ENCODE peak calls at places on chromosomes 2 and 18, in ten cellular contexts. R is suprapubic skin, Y is tibial nerve, C is endothelial cell, Z is BJ, E is epithelial cell of esophagus, I is A549, D is AG04449, J is cardiac muscle cell, G is brain microvascular endothelial cell. H is an unnamed sample.

GRCh38 chr2:210660-211059 is 53.2 kb downstream of the SH3YL1 start:
- DNase-seq in R (no peak), Y (no peak), C (no peak), Z (no peak), E (peak), I (no peak), D (no peak), J (no peak), G (no peak), H (no peak)

GRCh38 chr2:24540011-24540477 is 49.0 kb downstream of the NCOA1 start:
- DNase-seq in R (no peak), Y (no peak), C (no peak), Z (peak), E (no peak), I (no peak), D (no peak), J (no peak), G (no peak), H (no peak)

GRCh38 chr2:69272803-69273471 is 114.1 kb downstream of the GFPT1 start:
- DNase-seq in R (no peak), Y (no peak), C (no peak), Z (no peak), E (no peak), I (no peak), D (no peak), J (peak), G (no peak), H (no peak)

GRCh38 chr18:10230072-10230471 is 224.4 kb upstream of the APCDD1 start:
- DNase-seq in R (no peak), Y (no peak), C (no peak), Z (peak), E (peak), I (peak), D (peak), J (peak), G (peak), H (no peak)

GRCh38 chr18:55268629-55269275 is 309.5 kb upstream of the CCDC68 start:
- DNase-seq in R (no peak), Y (no peak), C (no peak), Z (no peak), E (no peak), I (no peak), D (no peak), J (no peak), G (no peak), H (no peak)

GRCh38 chr18:12742453-12742852 is 39.6 kb downstream of the PSMG2 start:
- DNase-seq in R (no peak), Y (no peak), C (no peak), Z (no peak), E (peak), I (peak), D (peak), J (peak), G (peak), H (no peak)

GRCh38 chr2:168448980-168449379 is 7.1 kb upstream of the CERS6 start:
- DNase-seq in R (no peak), Y (no peak), C (no peak), Z (no peak), E (no peak), I (no peak), D (no peak), J (no peak), G (no peak), H (no peak)

GRCh38 chr2:60674524-60675165 is 81.4 kb upstream of the PAPOLG start:
- DNase-seq in R (peak), Y (peak), C (peak), Z (peak), E (peak), I (peak), D (peak), J (peak), G (peak), H (peak)

GRCh38 chr2:52881606-52882005 is 886.0 kb upstream of the CHAC2 start:
- DNase-seq in R (no peak), Y (no peak), C (no peak), Z (no peak), E (peak), I (peak), D (no peak), J (no peak), G (peak), H (no peak)

GRCh38 chr18:22900558-22901183 is 32.5 kb upstream of the RBBP8 start:
- DNase-seq in R (no peak), Y (no peak), C (no peak), Z (no peak), E (no peak), I (no peak), D (no peak), J (peak), G (no peak), H (no peak)

GRCh38 chr2:96201338-96201737 is 7.3 kb downstream of the STARD7 start:
- DNase-seq in R (no peak), Y (no peak), C (no peak), Z (no peak), E (no peak), I (no peak), D (no peak), J (no peak), G (no peak), H (no peak)

GRCh38 chr2:239139101-239139500 is 261.7 kb downstream of the HDAC4 start:
- DNase-seq in R (no peak), Y (no peak), C (no peak), Z (no peak), E (no peak), I (no peak), D (no peak), J (no peak), G (no peak), H (no peak)

GRCh38 chr18:73824684-73825083 is 322.9 kb downstream of the FBXO15 start:
- DNase-seq in R (no peak), Y (no peak), C (no peak), Z (no peak), E (no peak), I (no peak), D (peak), J (no peak), G (no peak), H (no peak)

GRCh38 chr2:231911381-231911780 is 14.8 kb downstream of the NPPC start:
- DNase-seq in R (no peak), Y (no peak), C (no peak), Z (no peak), E (no peak), I (no peak), D (no peak), J (no peak), G (no peak), H (no peak)

GRCh38 chr2:28898048-28898447 is 3.6 kb downstream of the WDR43 start:
- DNase-seq in R (no peak), Y (no peak), C (no peak), Z (no peak), E (no peak), I (no peak), D (no peak), J (no peak), G (no peak), H (no peak)

GRCh38 chr18:59040770-59041148 is 98.9 kb upstream of the SEC11C start:
- DNase-seq in R (no peak), Y (no peak), C (no peak), Z (no peak), E (peak), I (no peak), D (no peak), J (no peak), G (no peak), H (no peak)

GRCh38 chr2:143083636-143084035 is 45.6 kb upstream of the ARHGAP15 start:
- DNase-seq in R (no peak), Y (no peak), C (no peak), Z (peak), E (peak), I (no peak), D (peak), J (peak), G (peak), H (no peak)

GRCh38 chr18:76450452-76450851 is 44.6 kb downstream of the ZNF516 start:
- DNase-seq in R (peak), Y (no peak), C (no peak), Z (no peak), E (no peak), I (no peak), D (no peak), J (peak), G (no peak), H (no peak)

GRCh38 chr2:45287040-45287439 is 277.8 kb upstream of the SIX2 start:
- DNase-seq in R (no peak), Y (no peak), C (no peak), Z (no peak), E (no peak), I (no peak), D (no peak), J (peak), G (no peak), H (no peak)

GRCh38 chr2:172672999-172673726 is 62.5 kb upstream of the RAPGEF4 start:
- DNase-seq in R (no peak), Y (no peak), C (no peak), Z (no peak), E (peak), I (peak), D (no peak), J (no peak), G (peak), H (no peak)

GRCh38 chr18:55833543-55833942 is 245.6 kb upstream of the TCF4 start:
- DNase-seq in R (no peak), Y (no peak), C (no peak), Z (peak), E (peak), I (peak), D (peak), J (peak), G (peak), H (no peak)

GRCh38 chr2:214716811-214717560 is 92.5 kb downstream of the BARD1 start:
- DNase-seq in R (no peak), Y (no peak), C (no peak), Z (no peak), E (no peak), I (no peak), D (no peak), J (no peak), G (no peak), H (no peak)

GRCh38 chr2:151289972-151290335 is 486 bp upstream of the NMI start:
- DNase-seq in R (no peak), Y (peak), C (no peak), Z (peak), E (peak), I (peak), D (no peak), J (peak), G (no peak), H (no peak)

GRCh38 chr2:117825437-117825836 is 10.9 kb downstream of the DDX18 start:
- DNase-seq in R (no peak), Y (no peak), C (no peak), Z (no peak), E (no peak), I (peak), D (no peak), J (no peak), G (no peak), H (no peak)

GRCh38 chr2:73035899-73036778 is 35.4 kb downstream of the SFXN5 start:
- DNase-seq in R (no peak), Y (no peak), C (no peak), Z (no peak), E (no peak), I (peak), D (no peak), J (no peak), G (no peak), H (no peak)
- TF ChIP-seq CTCF in R (no peak), Y (no peak), C (peak), Z (peak), E (no peak), I (no peak), D (no peak), J (no peak), G (peak), H (no peak)

GRCh38 chr2:144237845-144238637 is 281.9 kb downstream of the ZEB2 start:
- DNase-seq in R (no peak), Y (peak), C (no peak), Z (no peak), E (no peak), I (no peak), D (no peak), J (peak), G (no peak), H (no peak)
- TF ChIP-seq CTCF in R (no peak), Y (no peak), C (no peak), Z (no peak), E (no peak), I (no peak), D (no peak), J (no peak), G (no peak), H (no peak)

GRCh38 chr2:85541262-85541661 is 2.3 kb downstream of the MAT2A start:
- DNase-seq in R (no peak), Y (no peak), C (no peak), Z (no peak), E (no peak), I (no peak), D (no peak), J (no peak), G (no peak), H (no peak)
- TF ChIP-seq CTCF in R (no peak), Y (no peak), C (no peak), Z (no peak), E (no peak), I (no peak), D (no peak), J (no peak), G (no peak), H (no peak)

GRCh38 chr18:80231151-80231550 is 16.2 kb downstream of the PARD6G start:
- DNase-seq in R (no peak), Y (no peak), C (no peak), Z (no peak), E (no peak), I (no peak), D (no peak), J (no peak), G (no peak), H (no peak)
- TF ChIP-seq CTCF in R (no peak), Y (no peak), C (no peak), Z (no peak), E (no peak), I (no peak), D (no peak), J (no peak), G (no peak), H (no peak)

GRCh38 chr2:216012133-216012829 is 1.1 kb downstream of the MREG start:
- DNase-seq in R (no peak), Y (no peak), C (no peak), Z (no peak), E (peak), I (peak), D (no peak), J (no peak), G (no peak), H (no peak)
- TF ChIP-seq CTCF in R (no peak), Y (no peak), C (no peak), Z (no peak), E (peak), I (no peak), D (no peak), J (peak), G (peak), H (no peak)

DNA sequence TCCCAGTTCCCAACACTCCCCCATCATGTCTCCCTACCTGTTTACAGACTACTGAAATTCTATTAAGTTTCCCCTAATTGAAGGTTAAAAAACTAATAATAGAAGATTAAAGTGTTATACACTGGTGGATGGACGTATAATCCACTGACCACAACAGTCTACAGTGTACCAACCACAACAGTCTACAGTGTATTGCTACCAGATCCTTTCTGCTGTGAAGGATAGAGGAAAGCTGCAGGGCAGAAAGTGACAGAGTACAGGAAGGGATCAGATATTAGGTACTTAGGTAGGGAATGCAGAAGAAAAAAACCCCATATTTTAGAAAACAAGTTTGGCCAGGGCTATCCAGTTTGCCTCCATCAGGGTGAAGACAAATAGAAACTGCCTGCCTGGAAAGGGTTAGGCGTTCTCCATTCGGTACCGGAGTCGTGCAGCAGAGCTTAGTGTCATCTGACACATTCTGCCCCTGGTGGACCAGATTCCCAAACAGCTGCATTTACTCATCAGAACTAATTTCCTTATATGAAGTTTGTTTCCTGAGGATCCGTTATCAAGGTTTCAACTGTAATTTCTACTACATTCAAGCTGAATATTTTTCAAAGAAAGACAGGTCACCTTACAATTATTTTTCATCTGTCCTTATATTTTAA is 49.9 kb downstream of the KLF7 start:
- DNase-seq in R (no peak), Y (no peak), C (no peak), Z (no peak), E (peak), I (no peak), D (no peak), J (peak), G (no peak), H (no peak)
- TF ChIP-seq CTCF in R (peak), Y (peak), C (no peak), Z (peak), E (peak), I (no peak), D (no peak), J (peak), G (peak), H (no peak)

GRCh38 chr2:36416370-36417165 is 61.0 kb downstream of the CRIM1 start:
- DNase-seq in R (no peak), Y (no peak), C (no peak), Z (no peak), E (no peak), I (no peak), D (no peak), J (no peak), G (no peak), H (no peak)
- TF ChIP-seq CTCF in R (no peak), Y (no peak), C (no peak), Z (no peak), E (no peak), I (no peak), D (no peak), J (no peak), G (no peak), H (no peak)

DNA sequence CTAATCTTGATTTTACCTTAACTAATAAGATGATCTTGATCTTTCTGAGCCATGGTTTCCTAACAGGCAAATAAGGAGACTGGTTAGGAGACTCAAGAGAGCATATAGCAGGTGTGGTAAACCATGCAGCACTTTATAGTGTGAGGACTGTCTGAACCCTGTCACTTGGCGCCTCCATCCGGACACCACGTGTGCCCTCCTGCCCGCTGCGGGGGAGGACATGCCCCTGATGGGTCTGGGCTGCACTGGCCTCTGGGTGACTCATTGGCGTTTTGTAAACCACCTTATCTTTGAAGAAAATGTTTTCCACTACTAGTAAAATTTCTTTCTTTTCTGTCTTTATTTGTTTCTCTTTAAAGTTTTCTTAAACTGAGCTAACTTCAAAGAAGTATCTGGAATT is 131.1 kb downstream of the FMNL2 start:
- DNase-seq in R (no peak), Y (no peak), C (no peak), Z (no peak), E (peak), I (peak), D (no peak), J (peak), G (no peak), H (no peak)
- TF ChIP-seq CTCF in R (no peak), Y (no peak), C (no peak), Z (no peak), E (no peak), I (peak), D (no peak), J (no peak), G (no peak), H (no peak)

DNA sequence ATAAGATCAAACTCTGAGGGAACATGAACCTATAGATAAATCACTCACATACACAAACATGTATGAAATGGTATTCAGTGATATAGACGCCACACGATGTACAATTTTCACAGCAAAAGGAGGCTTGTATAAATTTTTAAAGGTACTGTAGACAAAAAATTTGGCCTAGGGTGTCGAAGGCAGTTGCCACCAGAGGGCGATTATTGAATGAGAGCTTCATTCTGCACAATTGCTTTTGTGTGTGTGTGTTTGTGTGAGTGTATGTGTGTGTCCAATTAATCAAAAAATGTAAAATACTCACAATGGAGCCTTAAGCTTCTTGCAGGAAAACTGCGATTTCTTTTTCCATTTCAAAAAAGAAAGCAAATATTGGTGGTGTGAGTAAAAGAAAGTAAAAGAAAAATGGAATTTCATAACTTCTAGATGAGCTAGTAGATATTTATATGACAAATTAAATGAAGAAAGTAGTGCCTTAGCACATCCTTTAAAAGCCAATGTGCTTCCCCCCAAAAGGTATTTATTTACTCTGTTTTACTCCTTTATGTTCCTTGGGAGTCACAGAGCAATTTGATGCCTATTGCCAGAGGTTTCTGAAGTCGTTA is 800.1 kb downstream of the SATB2 start:
- DNase-seq in R (no peak), Y (no peak), C (peak), Z (no peak), E (peak), I (peak), D (no peak), J (peak), G (peak), H (peak)
- TF ChIP-seq CTCF in R (no peak), Y (no peak), C (peak), Z (peak), E (peak), I (peak), D (peak), J (peak), G (peak), H (peak)

DNA sequence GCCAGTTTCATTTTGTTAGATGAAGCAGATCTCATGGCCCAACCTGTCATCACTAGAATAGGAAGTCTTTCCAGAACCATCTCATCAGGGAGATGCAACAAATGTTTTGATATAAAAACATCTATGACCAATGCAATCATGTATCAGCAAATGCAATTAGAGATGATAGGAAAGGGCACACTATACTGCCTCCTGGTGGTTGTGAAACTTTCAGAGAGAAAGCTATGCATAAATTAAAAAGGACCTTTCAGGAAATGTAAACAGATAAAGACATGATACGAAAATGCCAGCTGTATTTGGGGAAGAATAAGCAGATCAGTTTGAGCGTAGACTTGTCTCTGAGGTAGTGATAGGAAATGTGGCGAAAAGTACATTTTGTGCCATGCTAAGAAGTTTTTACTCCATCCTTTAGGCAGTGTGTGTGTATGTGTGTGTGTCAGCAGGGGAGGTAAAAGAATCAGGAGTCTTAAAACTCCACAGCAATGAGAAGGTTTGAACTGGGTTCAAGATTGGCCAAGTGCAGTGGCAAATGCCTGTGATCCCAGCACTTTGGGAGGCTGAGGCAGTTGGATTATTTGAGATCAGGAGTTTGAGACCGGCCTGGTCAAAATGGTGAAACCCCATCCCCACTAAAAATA is 479.3 kb downstream of the CPS1 start:
- DNase-seq in R (no peak), Y (peak), C (peak), Z (no peak), E (peak), I (peak), D (no peak), J (peak), G (peak), H (no peak)
- TF ChIP-seq CTCF in R (peak), Y (peak), C (peak), Z (no peak), E (peak), I (peak), D (no peak), J (peak), G (peak), H (peak)